ENCODE peak calls at places on chromosomes 16 and 17, in ten cellular contexts. T is HCT116, A is testis, B is vagina, X is suprapubic skin, H is adrenal gland, Z is HepG2, R is heart left ventricle, W is endothelial cell of umbilical vein, N is uterus. Q is an unnamed sample.
A peak's percentile ranks its signal among the peaks of the same experiment; 100 is the strongest.

GRCh38 chr17:58831780-58832179 is 76.1 kb downstream of the PPM1E start:
- DNase-seq in T (no peak), A (no peak), B (no peak), X (no peak), H (no peak), Z (no peak), R (no peak), W (no peak), N (no peak), Q (no peak)

GRCh38 chr16:17144431-17144830 is 326.3 kb downstream of the XYLT1 start:
- DNase-seq in T (no peak), A (no peak), B (no peak), X (no peak), H (no peak), Z (no peak), R (no peak), W (no peak), N (no peak), Q (no peak)

GRCh38 chr16:49277766-49278566 is 3.7 kb downstream of the CBLN1 start:
- DNase-seq in T (no peak), A (no peak), B (no peak), X (no peak), H (no peak), Z (no peak), R (no peak), W (no peak), N (no peak), Q (no peak)

GRCh38 chr17:50081757-50082156 is 13.4 kb upstream of the PDK2 start:
- DNase-seq in T (no peak), A (no peak), B (no peak), X (no peak), H (no peak), Z (no peak), R (no peak), W (no peak), N (no peak), Q (no peak)

GRCh38 chr16:4989391-4990006 is 31.4 kb downstream of the SEC14L5 start:
- DNase-seq in T (no peak), A (no peak), B (no peak), X (no peak), H (no peak), Z (no peak), R (no peak), W (no peak), N (no peak), Q (no peak)

GRCh38 chr17:6603746-6604325 is 36.7 kb downstream of the KIAA0753 start:
- DNase-seq in T (no peak), A (peak; percentile 64), B (no peak), X (no peak), H (peak; percentile 21), Z (no peak), R (peak; percentile 25), W (peak; percentile 31), N (no peak), Q (no peak)

GRCh38 chr16:58384437-58385055 is 7.7 kb upstream of the GINS3 start:
- DNase-seq in T (no peak), A (no peak), B (no peak), X (no peak), H (no peak), Z (no peak), R (no peak), W (no peak), N (no peak), Q (no peak)

GRCh38 chr17:69175812-69176517 is 34.3 kb upstream of the ABCA6 start:
- DNase-seq in T (peak; percentile 77), A (no peak), B (no peak), X (no peak), H (no peak), Z (peak; percentile 77), R (no peak), W (peak; percentile 42), N (no peak), Q (no peak)

GRCh38 chr16:53042235-53042645 is 10.5 kb downstream of the CHD9NB start:
- DNase-seq in T (no peak), A (no peak), B (no peak), X (no peak), H (no peak), Z (no peak), R (no peak), W (no peak), N (no peak), Q (no peak)

GRCh38 chr17:65855245-65855644 is 293.8 kb upstream of the AXIN2 start:
- DNase-seq in T (peak; percentile 66), A (no peak), B (no peak), X (no peak), H (no peak), Z (no peak), R (no peak), W (peak; percentile 30), N (no peak), Q (no peak)

GRCh38 chr17:17750881-17751280 is 69.6 kb downstream of the RAI1 start:
- DNase-seq in T (no peak), A (no peak), B (no peak), X (no peak), H (no peak), Z (no peak), R (no peak), W (no peak), N (no peak), Q (no peak)

GRCh38 chr17:83202002-83203000 is 122.9 kb downstream of the METRNL start:
- DNase-seq in T (no peak), A (peak; percentile 11), B (no peak), X (peak; percentile 64), H (peak; percentile 9), Z (no peak), R (peak; percentile 16), W (no peak), N (peak; percentile 10), Q (peak; percentile 61)

GRCh38 chr17:35788504-35788998 is 6.9 kb downstream of the MMP28 start:
- DNase-seq in T (no peak), A (peak; percentile 58), B (no peak), X (no peak), H (no peak), Z (no peak), R (no peak), W (no peak), N (no peak), Q (peak; percentile 67)

GRCh38 chr16:66318505-66318904 is 48.0 kb upstream of the CDH5 start:
- DNase-seq in T (no peak), A (no peak), B (no peak), X (no peak), H (no peak), Z (no peak), R (no peak), W (no peak), N (no peak), Q (no peak)

DNA sequence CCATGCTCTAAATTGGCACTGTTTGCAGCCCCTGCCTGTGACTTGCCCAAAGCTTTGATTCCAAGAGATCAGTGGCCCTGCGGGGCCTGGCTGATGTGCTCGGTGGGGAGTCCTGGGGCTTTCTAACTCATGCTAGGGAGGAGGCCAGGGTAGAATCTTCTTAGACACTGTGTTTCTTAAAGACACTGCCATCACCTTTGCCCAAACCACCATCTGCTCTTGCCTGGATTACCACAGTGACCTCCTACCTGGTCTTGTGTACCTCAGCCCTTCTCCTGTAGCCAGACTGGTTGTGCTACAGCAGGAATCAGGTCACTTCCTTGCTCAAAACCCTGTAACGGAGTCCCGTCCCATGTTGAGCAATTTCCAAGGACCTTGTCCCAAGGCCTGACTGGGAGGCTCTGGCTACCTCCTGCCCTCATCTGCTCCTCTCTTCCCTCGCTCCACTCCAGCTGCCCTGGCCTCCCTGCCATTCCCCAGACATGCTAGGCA is 71.7 kb downstream of the WWP2 start:
- DNase-seq in T (no peak), A (no peak), B (no peak), X (no peak), H (peak; percentile 71), Z (peak; percentile 53), R (no peak), W (no peak), N (no peak), Q (no peak)
- TF ChIP-seq POLR2A in T (no peak), A (no peak), B (no peak), X (no peak), H (no peak), Z (no peak), R (no peak), W (no peak), N (no peak), Q (no peak)

GRCh38 chr16:82882982-82883863 is 256.5 kb downstream of the CDH13 start:
- DNase-seq in T (no peak), A (no peak), B (no peak), X (no peak), H (no peak), Z (no peak), R (no peak), W (no peak), N (no peak), Q (no peak)
- H3K27ac ChIP-seq in T (no peak overlapping the region), A (no peak overlapping the region), B (no peak overlapping the region), X (no peak overlapping the region), H (no peak overlapping the region), Z (no peak overlapping the region), R (no peak overlapping the region), W (no peak overlapping the region), N (no peak overlapping the region), Q (no peak overlapping the region)

DNA sequence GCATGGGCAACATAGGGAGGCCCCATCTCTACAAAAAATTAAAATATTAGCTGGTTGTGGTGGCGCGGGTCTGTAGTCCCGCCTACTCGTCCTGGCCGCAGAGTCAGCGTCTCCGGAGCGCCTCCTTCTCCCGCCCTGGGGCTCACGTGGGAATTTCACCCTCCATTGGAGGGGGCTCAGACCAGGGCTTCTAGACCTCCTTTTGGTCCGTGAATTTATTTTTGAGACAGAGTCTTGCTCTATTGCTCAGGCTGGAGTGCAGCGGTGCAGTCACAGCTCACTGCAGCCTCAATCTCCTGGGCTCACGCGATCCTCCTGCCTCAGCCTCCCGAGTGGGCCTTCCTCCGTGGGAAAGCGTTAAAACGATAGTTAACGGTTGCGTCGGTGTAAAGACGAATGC is 394 bp upstream of the NME4 start:
- DNase-seq in T (no peak), A (peak; percentile 75), B (no peak), X (no peak), H (peak; percentile 61), Z (peak; percentile 65), R (no peak), W (peak; percentile 55), N (peak; percentile 58), Q (peak; percentile 80)
- TF ChIP-seq POLR2A in T (no peak), A (no peak), B (no peak), X (no peak), H (no peak), Z (no peak), R (no peak), W (no peak), N (no peak), Q (no peak)

DNA sequence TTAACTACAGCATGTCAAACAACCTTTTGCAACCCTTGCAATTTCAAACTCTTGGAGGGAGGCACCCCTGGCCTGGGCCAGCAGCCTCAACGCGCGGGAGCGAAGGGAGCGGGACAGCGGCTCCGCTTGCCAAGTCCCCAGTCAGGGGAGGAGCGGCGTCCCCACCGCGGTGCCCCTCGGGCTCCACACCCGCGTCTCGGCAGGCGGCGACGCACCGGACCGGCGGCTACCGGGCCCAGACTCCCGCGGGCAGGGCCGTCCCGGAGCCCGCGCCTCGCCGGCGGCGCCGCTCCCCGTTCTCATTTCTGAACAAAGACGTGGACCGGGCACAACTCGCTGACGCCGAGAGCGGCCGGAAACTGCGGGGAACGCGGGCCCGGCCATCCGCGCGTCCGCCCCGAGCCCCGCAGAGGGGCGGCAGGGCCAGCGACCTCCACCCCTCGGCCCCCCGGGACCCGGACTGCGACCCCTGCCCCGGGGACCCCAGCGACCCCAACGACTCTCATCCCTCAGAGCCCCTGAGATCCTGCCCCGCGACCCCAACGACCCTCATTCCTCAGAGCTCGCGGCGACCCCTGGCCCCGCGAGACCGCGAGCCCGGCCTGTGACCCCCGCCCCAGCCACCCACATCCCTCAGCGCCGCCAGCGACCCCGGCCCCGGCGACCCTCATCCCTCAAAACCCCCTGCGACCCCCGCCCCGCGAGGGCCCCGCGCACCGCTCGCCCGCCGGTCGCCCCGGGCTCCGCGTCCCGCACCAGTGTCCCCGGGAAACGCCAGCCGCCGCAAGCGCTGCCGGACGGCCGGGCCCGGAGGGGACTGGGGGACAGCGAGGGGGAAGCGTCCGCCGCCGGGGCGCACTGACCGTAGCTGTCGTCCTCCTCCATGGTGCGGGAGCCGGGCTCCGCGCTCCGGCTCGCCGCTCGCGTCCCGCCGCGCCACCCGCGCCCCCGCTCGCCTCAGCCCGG is at the start of gene CYTH1:
- DNase-seq in T (no peak), A (peak; percentile 47), B (no peak), X (peak; percentile 85), H (peak; percentile 69), Z (no peak), R (peak; percentile 54), W (peak; percentile 41), N (peak; percentile 50), Q (peak; percentile 76)
- H3K27ac ChIP-seq in T (peak within 1 kb of the TSS; percentile 74), A (peak within 1 kb of the TSS; percentile 95), B (peak within 1 kb of the TSS; percentile 97), X (peak within 1 kb of the TSS; percentile 99), H (peak within 1 kb of the TSS; percentile 93), Z (peak within 1 kb of the TSS; percentile 89), R (peak within 1 kb of the TSS; percentile 99), W (peak within 1 kb of the TSS; percentile 51), N (peak within 1 kb of the TSS; percentile 94), Q (peak within 1 kb of the TSS; percentile 94)